ENCODE peak calls at places on chromosomes 13 and 19, in four cellular contexts. W, F, M and Q are unnamed samples.
A peak's percentile ranks its signal among the peaks of the same experiment; 100 is the strongest.

GRCh38 chr13:46641274-46642081 is 88.5 kb downstream of the LRCH1 start:
- DNase-seq in W (no peak), F (no peak), M (no peak), Q (no peak)

GRCh38 chr19:55178781-55179569 is 1.1 kb downstream of the SYT5 start:
- DNase-seq in W (peak; percentile 97), M (peak; percentile 95), F (peak; percentile 79), Q (peak; percentile 54)

GRCh38 chr19:39203372-39204341 is at the start of gene SYCN:
- DNase-seq in W (no peak), F (no peak), M (no peak), Q (no peak)

GRCh38 chr19:52297601-52298358 is 811 bp downstream of the ZNF480 start:
- DNase-seq in W (no peak), F (no peak), M (no peak), Q (no peak)

GRCh38 chr19:8550070-8550469 is 27.2 kb downstream of the MYO1F start:
- DNase-seq in W (no peak), M (no peak), F (no peak), Q (no peak)

GRCh38 chr19:18645035-18645511 is 8.2 kb downstream of the KLHL26 start:
- DNase-seq in W (no peak), M (no peak), F (peak; percentile 84), Q (no peak)

GRCh38 chr19:11346104-11346940 is at the start of the genes CCDC159 and TMEM205:
- DNase-seq in F (peak; percentile 99), M (peak; percentile 99), W (peak; percentile 98), Q (peak; percentile 97)

GRCh38 chr13:24027494-24027893 is 130.2 kb upstream of the C1QTNF9B start:
- DNase-seq in M (no peak), F (no peak), W (no peak), Q (no peak)

GRCh38 chr13:114151031-114151430 is 18.6 kb upstream of the RASA3 start:
- DNase-seq in M (no peak), F (peak; percentile 43), W (no peak), Q (no peak)

GRCh38 chr19:34818270-34818669 is 45.3 kb upstream of the ZNF599 start:
- DNase-seq in M (no peak), W (no peak), F (no peak), Q (no peak)

GRCh38 chr13:36919833-36920611 is at the start of gene SMAD9:
- DNase-seq in F (peak; percentile 87), W (no peak), M (peak; percentile 48), Q (no peak)

GRCh38 chr19:42850981-42851717 is 28.4 kb downstream of the PSG1 start:
- DNase-seq in M (peak; percentile 95), F (peak; percentile 67), W (no peak), Q (no peak)

GRCh38 chr13:93098972-93099371 is 127.6 kb upstream of the GPC6 start:
- DNase-seq in W (no peak), F (no peak), M (no peak), Q (no peak)

GRCh38 chr13:113785051-113786010 is 26.3 kb downstream of the TMEM255B start:
- DNase-seq in F (no peak), W (no peak), M (peak; percentile 24), Q (no peak)

GRCh38 chr19:35913589-35913988 is 5.5 kb upstream of the TYROBP start:
- DNase-seq in W (no peak), F (no peak), M (no peak), Q (no peak)

GRCh38 chr13:30696278-30697176 is 38.8 kb upstream of the ALOX5AP start:
- DNase-seq in W (no peak), M (no peak), F (peak; percentile 85), Q (no peak)

GRCh38 chr13:49690133-49690989 is 925 bp downstream of the EBPL start:
- DNase-seq in F (no peak), M (peak; percentile 71), W (no peak), Q (no peak)

GRCh38 chr13:36758345-36758744 is 60.7 kb upstream of the RFXAP start:
- DNase-seq in M (no peak), W (no peak), F (no peak), Q (no peak)

GRCh38 chr13:65943711-65944110 is 1286.4 kb downstream of the PCDH9 start:
- DNase-seq in M (no peak), F (no peak), W (no peak), Q (no peak)

GRCh38 chr19:3397266-3398022 is 31.1 kb downstream of the NFIC start:
- DNase-seq in F (no peak), M (no peak), W (no peak), Q (no peak)

GRCh38 chr13:46622918-46623256 is 69.9 kb downstream of the LRCH1 start:
- DNase-seq in W (no peak), M (no peak), F (peak; percentile 53), Q (no peak)

GRCh38 chr19:44820648-44821609 is 12.0 kb downstream of the BCAM start:
- DNase-seq in F (peak; percentile 85), W (no peak), M (peak; percentile 20), Q (no peak)

GRCh38 chr13:114200673-114201005 is 21.6 kb downstream of the CFAP97D2 start:
- DNase-seq in M (no peak), F (no peak), W (no peak), Q (no peak)

GRCh38 chr13:64640002-64640401 is 2590.1 kb downstream of the PCDH9 start:
- DNase-seq in W (no peak), M (no peak), F (no peak), Q (no peak)

GRCh38 chr19:38993271-38993670 is 17.7 kb upstream of the FBXO17 start:
- DNase-seq in M (peak; percentile 63), F (no peak), W (no peak), Q (no peak)

GRCh38 chr19:4580961-4581380 is 21.5 kb upstream of the SEMA6B start:
- DNase-seq in F (no peak), W (no peak), M (no peak), Q (no peak)
- H3K4me3 ChIP-seq in F (no peak overlapping the region), W (no peak overlapping the region), M (no peak overlapping the region), Q (no peak overlapping the region)

GRCh38 chr13:51178456-51179074 is 43.6 kb upstream of the FAM124A start:
- DNase-seq in M (no peak), F (no peak), W (no peak), Q (no peak)

GRCh38 chr13:51177188-51177587 is 45.0 kb upstream of the FAM124A start:
- DNase-seq in M (no peak), W (no peak), F (no peak), Q (no peak)

GRCh38 chr13:51180853-51181511 is 41.2 kb upstream of the FAM124A start:
- DNase-seq in F (no peak), M (no peak), W (no peak), Q (no peak)

GRCh38 chr13:51181752-51182383 is 40.3 kb upstream of the FAM124A start:
- DNase-seq in F (no peak), M (no peak), W (no peak), Q (no peak)

DNA sequence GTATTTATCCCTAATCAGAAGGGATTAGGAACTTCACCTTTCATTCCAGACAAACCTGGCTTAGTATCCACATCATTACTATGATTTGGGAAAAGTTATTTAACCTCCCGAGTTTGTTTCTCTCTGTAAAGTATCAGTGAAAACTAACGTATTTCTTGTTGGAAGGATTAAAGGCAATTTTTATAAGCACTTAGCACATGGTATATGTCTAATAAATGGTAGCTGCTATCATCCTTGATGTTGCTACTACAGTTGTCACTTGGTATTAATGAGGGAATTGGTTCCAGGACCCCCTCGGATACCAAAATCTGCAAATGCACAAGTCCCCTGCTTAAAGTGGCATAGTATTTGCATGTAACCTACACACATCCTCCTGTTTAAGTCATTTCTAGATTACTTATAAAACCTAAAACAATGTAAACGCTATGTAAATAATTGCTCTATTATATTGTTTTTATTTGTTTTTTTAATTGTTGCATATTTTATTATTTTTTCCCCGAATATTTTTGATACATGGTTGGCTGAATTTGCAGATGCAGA is 42.7 kb upstream of the FAM124A start:
- DNase-seq in W (no peak), F (no peak), M (no peak), Q (no peak)
- H3K4me3 ChIP-seq in W (no peak overlapping the region), F (no peak overlapping the region), M (no peak overlapping the region), Q (no peak overlapping the region)

GRCh38 chr13:110676057-110676510 is 29.8 kb downstream of the CARS2 start:
- DNase-seq in W (no peak), F (no peak), M (no peak), Q (peak; percentile 59)

GRCh38 chr13:110677731-110678545 is 28.0 kb downstream of the CARS2 start:
- DNase-seq in W (no peak), F (no peak), M (peak; percentile 43), Q (no peak)

GRCh38 chr13:110680852-110681251 is 25.1 kb downstream of the CARS2 start:
- DNase-seq in F (no peak), W (peak; percentile 21), M (no peak), Q (no peak)

GRCh38 chr13:110681868-110682550 is 23.9 kb downstream of the CARS2 start:
- DNase-seq in M (no peak), F (no peak), W (no peak), Q (no peak)

DNA sequence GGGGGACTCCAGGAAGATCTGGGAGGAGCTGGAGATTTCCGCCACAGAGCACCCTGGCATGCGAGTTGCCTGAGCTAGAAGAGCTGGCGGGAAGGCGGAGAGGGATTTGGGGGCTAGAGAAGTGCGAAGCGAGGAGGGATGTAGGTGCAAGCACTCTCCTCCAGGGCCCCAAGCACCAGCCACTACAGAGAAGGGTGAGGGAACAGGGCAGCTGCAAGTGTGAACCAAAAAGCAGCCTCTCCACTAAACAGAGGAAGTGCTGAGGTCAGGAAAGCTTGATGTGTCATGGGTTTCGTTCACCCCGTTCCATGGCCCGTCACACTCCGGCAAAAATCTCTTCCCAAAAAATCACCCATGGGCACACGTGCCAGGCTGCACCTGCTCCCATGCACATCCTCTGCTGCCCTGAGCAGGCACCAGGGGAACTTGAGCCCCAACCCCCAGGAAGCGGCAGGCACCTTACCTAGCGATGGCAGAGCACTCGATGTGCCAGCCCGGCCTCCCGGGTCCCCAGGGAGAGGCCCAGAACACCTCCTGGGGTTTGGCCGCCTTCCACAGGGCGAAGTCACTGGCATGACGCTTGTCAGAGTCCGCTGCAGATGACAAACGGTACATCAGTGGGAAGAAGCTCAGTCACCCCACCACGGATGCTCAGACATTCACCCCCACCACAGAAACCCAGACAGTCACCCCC is 29.3 kb downstream of the CARS2 start:
- DNase-seq in F (peak; percentile 75), W (no peak), M (no peak), Q (peak; percentile 34)
- H3K4me3 ChIP-seq in F (no peak overlapping the region), W (no peak overlapping the region), M (no peak overlapping the region), Q (no peak overlapping the region)

GRCh38 chr13:26497991-26498423 is 59.5 kb upstream of the WASF3 start:
- DNase-seq in F (no peak), W (no peak), M (peak; percentile 91), Q (no peak)

GRCh38 chr13:26499209-26499601 is 58.3 kb upstream of the WASF3 start:
- DNase-seq in F (no peak), M (no peak), W (no peak), Q (no peak)

GRCh38 chr13:26500618-26501320 is 56.7 kb upstream of the WASF3 start:
- DNase-seq in W (no peak), F (no peak), M (no peak), Q (no peak)

GRCh38 chr13:26495749-26496148 is 61.7 kb upstream of the WASF3 start:
- DNase-seq in M (no peak), W (no peak), F (no peak), Q (no peak)

DNA sequence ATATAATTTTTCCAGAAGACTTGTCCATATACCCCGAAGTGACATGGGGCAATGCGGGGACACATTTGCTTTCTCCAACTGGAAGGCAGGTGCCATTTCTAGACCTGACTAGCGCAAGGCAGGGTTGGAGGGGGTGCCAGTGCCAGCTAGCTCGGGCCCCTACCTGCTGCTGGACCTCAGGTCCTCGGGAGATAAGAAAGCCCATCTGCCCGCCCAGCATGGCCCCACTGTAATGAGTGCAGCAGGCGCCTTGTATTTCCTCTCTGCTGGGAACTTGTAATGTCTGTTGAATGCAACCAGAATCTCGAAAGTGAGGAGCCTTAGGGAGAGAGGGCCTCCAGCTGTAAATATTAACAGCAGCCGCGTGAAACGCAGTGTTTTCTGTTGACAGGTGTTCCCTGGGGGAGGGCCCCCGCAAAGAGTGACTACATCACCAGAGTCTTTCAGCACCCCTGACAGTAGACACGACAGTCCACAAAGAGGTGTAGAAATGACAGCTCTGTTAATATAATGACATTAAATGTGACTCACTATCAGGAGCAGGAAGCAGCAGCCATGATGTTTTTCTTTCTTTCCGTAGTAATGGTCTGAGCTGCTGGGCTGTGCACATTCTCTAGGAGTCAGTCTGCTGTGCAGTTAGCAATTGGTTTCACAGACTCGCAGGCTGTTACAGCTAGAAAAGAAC is 58.8 kb upstream of the WASF3 start:
- DNase-seq in W (no peak), F (no peak), M (peak; percentile 42), Q (no peak)
- H3K4me3 ChIP-seq in W (no peak overlapping the region), F (no peak overlapping the region), M (no peak overlapping the region), Q (no peak overlapping the region)